ENCODE peak calls at places on chromosome 19, in five cellular contexts. One of them, this sample, is unnamed.
A peak's percentile ranks its signal among the peaks of the same experiment; 100 is the strongest.

GRCh38 chr19:11578342-11579142 is 1.1 kb upstream of the ACP5 start:
- DNase-seq in EL: no peak
- DNase-seq in H9: peak; percentile 56
- DNase-seq in AG04450: no peak
- DNase-seq in AG10803: no peak
- DNase-seq in this sample: no peak

GRCh38 chr19:49635530-49636229 is 4.3 kb downstream of the RRAS start:
- DNase-seq in AG10803: peak; percentile 33
- DNase-seq in AG04450: no peak
- DNase-seq in H9: no peak
- DNase-seq in EL: peak; percentile 23
- DNase-seq in this sample: no peak

GRCh38 chr19:39372941-39373340 is 18.0 kb downstream of the PAF1 start:
- DNase-seq in AG10803: peak; percentile 57
- DNase-seq in AG04450: no peak
- DNase-seq in EL: no peak
- DNase-seq in H9: no peak
- DNase-seq in this sample: no peak

GRCh38 chr19:8910775-8911414 is 78.7 kb downstream of the MBD3L1 start:
- DNase-seq in H9: no peak
- DNase-seq in AG04450: no peak
- DNase-seq in EL: no peak
- DNase-seq in AG10803: no peak
- DNase-seq in this sample: no peak

GRCh38 chr19:40465025-40465780 is at the start of gene BLVRB:
- DNase-seq in AG04450: no peak
- DNase-seq in EL: peak; percentile 66
- DNase-seq in H9: no peak
- DNase-seq in AG10803: peak; percentile 97
- DNase-seq in this sample: no peak

GRCh38 chr19:2417881-2418406 is 9.4 kb downstream of the TIMM13 start:
- DNase-seq in AG04450: no peak
- DNase-seq in EL: no peak
- DNase-seq in H9: no peak
- DNase-seq in AG10803: no peak
- DNase-seq in this sample: no peak

GRCh38 chr19:14117668-14118164 is at the start of gene PRKACA:
- DNase-seq in AG04450: peak; percentile 98
- DNase-seq in EL: peak; percentile 99
- DNase-seq in AG10803: peak; percentile 99
- DNase-seq in H9: peak; percentile 99
- DNase-seq in this sample: peak; percentile 96

GRCh38 chr19:58407658-58408151 is 744 bp upstream of the ZNF584 start:
- DNase-seq in AG10803: no peak
- DNase-seq in AG04450: no peak
- DNase-seq in H9: peak; percentile 46
- DNase-seq in EL: no peak
- DNase-seq in this sample: no peak

GRCh38 chr19:55635334-55635717 is 5.5 kb upstream of the ZNF580 start:
- DNase-seq in H9: no peak
- DNase-seq in EL: no peak
- DNase-seq in AG10803: no peak
- DNase-seq in AG04450: no peak
- DNase-seq in this sample: no peak

GRCh38 chr19:2469102-2469914 is 6.6 kb upstream of the GADD45B start:
- DNase-seq in H9: peak; percentile 83
- DNase-seq in EL: peak; percentile 80
- DNase-seq in AG04450: no peak
- DNase-seq in AG10803: peak; percentile 76
- DNase-seq in this sample: no peak

GRCh38 chr19:3494051-3494450 is 6.4 kb downstream of the DOHH start:
- DNase-seq in H9: peak; percentile 88
- DNase-seq in EL: no peak
- DNase-seq in AG04450: no peak
- DNase-seq in AG10803: no peak
- DNase-seq in this sample: no peak

GRCh38 chr19:8487137-8487851 is 15.1 kb downstream of the PRAM1 start:
- DNase-seq in EL: no peak
- DNase-seq in AG10803: no peak
- DNase-seq in H9: no peak
- DNase-seq in AG04450: no peak
- DNase-seq in this sample: no peak

GRCh38 chr19:48637449-48637947 is 319 bp upstream of the DBP start:
- DNase-seq in H9: peak; percentile 100
- DNase-seq in AG10803: peak; percentile 99
- DNase-seq in EL: peak; percentile 99
- DNase-seq in AG04450: peak; percentile 99
- DNase-seq in this sample: peak; percentile 92

GRCh38 chr19:42115705-42116104 is 16.5 kb downstream of the POU2F2 start:
- DNase-seq in H9: no peak
- DNase-seq in EL: no peak
- DNase-seq in AG04450: no peak
- DNase-seq in AG10803: no peak
- DNase-seq in this sample: no peak

GRCh38 chr19:55197531-55197930 is 11.8 kb downstream of the PTPRH start:
- DNase-seq in AG10803: no peak
- DNase-seq in AG04450: no peak
- DNase-seq in EL: peak; percentile 23
- DNase-seq in H9: no peak
- DNase-seq in this sample: no peak

GRCh38 chr19:57241181-57241580 is 749 bp downstream of the ZNF805 start:
- DNase-seq in H9: no peak
- DNase-seq in EL: peak; percentile 6
- DNase-seq in AG04450: no peak
- DNase-seq in AG10803: peak; percentile 36
- DNase-seq in this sample: no peak

GRCh38 chr19:39582442-39582841 is 19.9 kb upstream of the LGALS13 start:
- DNase-seq in AG04450: no peak
- DNase-seq in H9: no peak
- DNase-seq in AG10803: no peak
- DNase-seq in EL: no peak
- DNase-seq in this sample: no peak

GRCh38 chr19:1773173-1773572 is 19.9 kb downstream of the ONECUT3 start:
- DNase-seq in AG04450: no peak
- DNase-seq in H9: no peak
- DNase-seq in AG10803: peak; percentile 12
- DNase-seq in EL: peak; percentile 70
- DNase-seq in this sample: no peak

GRCh38 chr19:44689290-44690130 is 9.4 kb upstream of the CEACAM16 start:
- DNase-seq in AG04450: peak; percentile 34
- DNase-seq in AG10803: peak; percentile 59
- DNase-seq in EL: peak; percentile 61
- DNase-seq in H9: peak; percentile 86
- DNase-seq in this sample: peak; percentile 39

GRCh38 chr19:48921721-48922500 is 11.6 kb upstream of the DHDH start:
- DNase-seq in H9: no peak
- DNase-seq in EL: no peak
- DNase-seq in AG10803: no peak
- DNase-seq in AG04450: no peak
- DNase-seq in this sample: no peak

GRCh38 chr19:18253716-18254115 is 20.5 kb downstream of the IQCN start:
- DNase-seq in EL: no peak
- DNase-seq in AG04450: no peak
- DNase-seq in H9: no peak
- DNase-seq in AG10803: no peak
- DNase-seq in this sample: no peak

GRCh38 chr19:43777163-43777700 is 3.5 kb downstream of the KCNN4 start:
- DNase-seq in H9: no peak
- DNase-seq in AG10803: peak; percentile 21
- DNase-seq in EL: peak; percentile 67
- DNase-seq in AG04450: no peak
- DNase-seq in this sample: no peak

GRCh38 chr19:35213678-35214632 is 14.6 kb downstream of the FAM187B start:
- DNase-seq in H9: no peak
- DNase-seq in AG10803: peak; percentile 45
- DNase-seq in AG04450: no peak
- DNase-seq in EL: peak; percentile 73
- DNase-seq in this sample: peak; percentile 95

GRCh38 chr19:3801412-3802096 is 15.4 kb upstream of the MATK start:
- DNase-seq in EL: peak; percentile 12
- DNase-seq in AG04450: no peak
- DNase-seq in AG10803: no peak
- DNase-seq in H9: peak; percentile 86
- DNase-seq in this sample: no peak

GRCh38 chr19:17448190-17448967 is at the start of gene TMEM221:
- DNase-seq in AG10803: no peak
- DNase-seq in EL: peak; percentile 44
- DNase-seq in AG04450: no peak
- DNase-seq in H9: peak; percentile 71
- DNase-seq in this sample: no peak

GRCh38 chr19:39342647-39343305 is 555 bp downstream of the SAMD4B start:
- DNase-seq in EL: peak; percentile 31
- DNase-seq in AG10803: no peak
- DNase-seq in H9: no peak
- DNase-seq in AG04450: no peak
- DNase-seq in this sample: no peak

GRCh38 chr19:54021932-54022331 is 30.5 kb downstream of the CACNG6 start:
- DNase-seq in H9: no peak
- DNase-seq in EL: no peak
- DNase-seq in AG04450: no peak
- DNase-seq in AG10803: no peak
- DNase-seq in this sample: no peak

GRCh38 chr19:33429891-33430673 is 56.6 kb downstream of the CEBPG start:
- DNase-seq in EL: no peak
- DNase-seq in H9: no peak
- DNase-seq in AG04450: no peak
- DNase-seq in AG10803: no peak
- DNase-seq in this sample: no peak